ENCODE peak calls at places on chromosome X, in five cellular contexts. W is endothelial cell of umbilical vein, M is pancreas, Z is psoas muscle, R is dorsolateral prefrontal cortex. V is an unnamed sample.

GRCh38 chrX:2404816-2405215 is 96.0 kb downstream of the DHRSX start:
- DNase-seq in W (no peak), R (no peak), Z (no peak), M (no peak), V (no peak)

GRCh38 chrX:114905251-114905650 is 112.2 kb downstream of the IL13RA2 start:
- DNase-seq in R (no peak), Z (no peak), W (no peak), M (no peak), V (no peak)

GRCh38 chrX:71941771-71942170 is 31.1 kb downstream of the NHSL2 start:
- DNase-seq in Z (peak), M (no peak), R (peak), W (no peak), V (peak)

GRCh38 chrX:118975831-118976598 is 1.6 kb downstream of the LONRF3 start:
- DNase-seq in Z (peak), M (peak), W (peak), R (peak), V (peak)

GRCh38 chrX:24676403-24677024 is 17.2 kb upstream of the POLA1 start:
- DNase-seq in M (no peak), W (peak), Z (no peak), R (no peak), V (peak)

GRCh38 chrX:116384406-116384805 is 52.0 kb upstream of the SLC6A14 start:
- DNase-seq in M (no peak), W (no peak), R (no peak), Z (no peak), V (no peak)

GRCh38 chrX:137041329-137041728 is 7.5 kb upstream of the GPR101 start:
- DNase-seq in M (no peak), R (no peak), Z (no peak), W (no peak), V (no peak)

GRCh38 chrX:129613596-129613995 is 41.2 kb downstream of the APLN start:
- DNase-seq in R (no peak), Z (no peak), M (no peak), W (peak), V (no peak)

GRCh38 chrX:98068210-98068609 is 1184.5 kb downstream of the RPA4 start:
- DNase-seq in M (no peak), Z (no peak), R (no peak), W (no peak), V (peak)

GRCh38 chrX:134604701-134605271 is 53.5 kb downstream of the PLAC1 start:
- DNase-seq in R (no peak), Z (no peak), M (peak), W (peak), V (no peak)

GRCh38 chrX:134743121-134743520 is 84.8 kb upstream of the PLAC1 start:
- DNase-seq in W (no peak), Z (no peak), R (no peak), M (no peak), V (no peak)

GRCh38 chrX:150482537-150483217 is 85.7 kb upstream of the MTM1 start:
- DNase-seq in W (peak), R (peak), M (no peak), Z (no peak), V (no peak)

GRCh38 chrX:7191681-7192110 is 43.7 kb upstream of the PUDP start:
- DNase-seq in Z (no peak), W (no peak), R (no peak), M (no peak), V (peak)

GRCh38 chrX:129984196-129984962 is 1.9 kb downstream of the BCORL1 start:
- DNase-seq in W (no peak), M (peak), R (no peak), Z (peak), V (peak)

GRCh38 chrX:46665232-46666162 is 91.9 kb downstream of the CHST7 start:
- DNase-seq in R (no peak), W (peak), Z (no peak), M (no peak), V (no peak)

GRCh38 chrX:103467870-103468269 is 51.4 kb downstream of the RAB40A start:
- DNase-seq in W (no peak), Z (no peak), M (no peak), R (no peak), V (no peak)

GRCh38 chrX:12239356-12240082 is 101.2 kb downstream of the FRMPD4 start:
- DNase-seq in M (no peak), Z (no peak), W (no peak), R (no peak), V (no peak)

GRCh38 chrX:45428816-45429215 is 228.1 kb upstream of the DIPK2B start:
- DNase-seq in R (no peak), Z (no peak), W (no peak), M (no peak), V (no peak)

GRCh38 chrX:16743604-16744325 is 24.4 kb downstream of the SYAP1 start:
- DNase-seq in M (no peak), R (no peak), W (no peak), Z (no peak), V (no peak)
- H3K27ac ChIP-seq in M (no peak), R (no peak), W (no peak), Z (no peak), V (no peak)

GRCh38 chrX:153766098-153766817 is 2.2 kb downstream of the PLXNB3 start:
- DNase-seq in Z (peak), W (peak), R (peak), M (peak), V (peak)
- H3K4me3 ChIP-seq in Z (no peak), W (no peak), R (peak), M (no peak), V (no peak)

DNA sequence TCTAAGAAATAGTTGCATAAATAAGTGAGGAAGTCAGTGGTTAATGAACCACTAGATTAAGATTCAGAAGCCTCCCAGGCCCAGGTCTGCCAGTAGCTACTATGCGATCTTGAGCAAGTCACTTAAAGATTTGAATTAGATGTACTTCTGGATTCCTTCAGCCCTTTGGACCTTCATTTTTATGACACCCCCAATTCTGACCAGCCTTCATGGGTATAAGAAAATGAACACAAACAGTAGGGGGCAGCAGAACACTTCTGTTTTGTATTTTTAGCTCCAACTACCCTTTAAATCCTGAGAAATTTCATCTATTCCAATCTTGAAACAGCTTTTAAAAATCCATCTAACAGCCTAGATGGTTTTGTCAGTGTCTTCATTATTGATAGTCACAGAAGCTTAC is 19.0 kb downstream of the TMEM47 start:
- DNase-seq in Z (no peak), M (no peak), R (no peak), W (peak), V (no peak)
- TF ChIP-seq CTCF in Z (peak), M (no peak), R (peak), W (peak), V (peak)

DNA sequence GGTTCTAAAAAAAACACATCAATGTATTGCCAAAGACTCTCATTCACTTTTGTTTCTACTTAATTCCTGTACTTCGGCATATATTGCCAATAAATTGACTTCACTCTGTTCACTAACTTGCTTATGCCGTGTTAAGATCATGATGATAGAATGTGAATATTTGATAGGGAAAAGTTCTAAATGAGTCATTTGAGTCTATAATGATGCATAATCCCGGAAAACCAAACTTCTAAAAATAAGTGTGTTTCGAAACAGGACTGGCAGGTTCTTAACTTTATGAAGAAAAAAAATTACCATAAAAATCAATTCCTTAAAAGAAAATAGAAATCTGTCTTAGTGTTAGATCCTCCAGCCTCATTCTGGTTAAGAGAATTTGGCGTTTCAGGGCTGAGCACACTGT is 387.5 kb upstream of the FTHL17 start:
- DNase-seq in W (no peak), R (no peak), Z (no peak), M (no peak), V (no peak)
- H3K27ac ChIP-seq in W (no peak), R (no peak), Z (no peak), M (no peak), V (no peak)

DNA sequence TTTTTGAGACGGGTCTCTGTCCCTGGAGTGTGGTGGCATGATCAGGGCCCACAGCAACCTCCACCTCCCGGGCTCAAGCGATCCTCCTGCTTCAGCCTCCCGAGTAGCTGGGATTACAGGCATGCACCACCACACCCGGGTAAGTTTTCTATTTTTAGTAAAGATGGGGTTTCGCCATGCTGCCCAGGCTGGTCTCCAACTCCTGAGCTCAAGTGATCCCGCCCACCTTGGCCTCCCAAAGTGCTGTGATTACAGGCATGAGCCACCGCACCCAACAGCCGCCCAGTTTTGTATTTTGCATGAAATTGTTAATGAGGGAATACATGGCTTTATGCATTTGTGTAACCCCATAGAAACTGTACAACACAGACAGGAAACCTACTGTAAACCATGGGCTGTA is 2.8 kb upstream of the ARHGAP4 start:
- DNase-seq in R (no peak), M (no peak), W (no peak), Z (no peak), V (no peak)
- H3K4me3 ChIP-seq in R (no peak), M (no peak), W (no peak), Z (peak), V (no peak)

DNA sequence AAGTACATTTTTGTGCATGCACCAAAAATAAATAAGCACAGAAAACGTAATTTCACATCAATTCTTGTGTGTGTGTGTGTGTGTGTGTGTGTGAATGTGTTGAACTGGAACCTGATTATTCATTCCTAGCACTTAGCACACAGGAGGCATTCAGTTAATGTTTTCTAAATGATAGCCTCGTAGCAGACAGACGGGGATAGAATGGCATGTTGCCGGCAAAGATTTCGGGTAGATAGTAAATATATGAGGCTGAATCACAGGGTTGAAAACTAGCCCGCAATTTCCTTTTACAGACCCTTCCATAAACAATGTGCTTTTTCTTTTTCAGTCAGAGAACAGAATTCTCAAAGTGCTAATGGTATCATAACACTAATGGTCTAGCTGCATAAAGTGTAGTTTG is 13.5 kb downstream of the MAOB start:
- DNase-seq in Z (no peak), R (no peak), W (no peak), M (no peak), V (no peak)
- TF ChIP-seq CTCF in Z (no peak), R (no peak), W (no peak), M (no peak), V (no peak)

GRCh38 chrX:14497184-14497666 is 32.1 kb upstream of the GLRA2 start:
- DNase-seq in M (no peak), R (no peak), Z (no peak), W (no peak), V (no peak)
- H3K27ac ChIP-seq in M (no peak), R (no peak), Z (no peak), W (no peak), V (no peak)

GRCh38 chrX:106611323-106611681 is 476 bp upstream of the RADX start:
- DNase-seq in M (no peak), W (no peak), R (no peak), Z (no peak), V (no peak)
- H3K4me3 ChIP-seq in M (peak), W (peak), R (peak), Z (peak), V (peak)

V was measured in endodermal cell.